ENCODE peak calls at places on chromosomes 16 and 17, in six cellular contexts. One of them, this sample, is unnamed.
A peak's percentile ranks its signal among the peaks of the same experiment; 100 is the strongest.

GRCh38 chr17:41647940-41648410 is 23.6 kb upstream of the KRT17 start:
- DNase-seq in upper lobe of left lung: peak; percentile 95
- DNase-seq in A549: peak; percentile 82
- DNase-seq in IMR-90: peak; percentile 54
- DNase-seq in GM12892: peak; percentile 90
- DNase-seq in uterus: peak; percentile 88
- DNase-seq in this sample: peak; percentile 71

GRCh38 chr16:22358000-22358399 is 16.4 kb downstream of the CDR2 start:
- DNase-seq in upper lobe of left lung: no peak
- DNase-seq in GM12892: no peak
- DNase-seq in IMR-90: no peak
- DNase-seq in A549: no peak
- DNase-seq in uterus: no peak
- DNase-seq in this sample: no peak

GRCh38 chr16:17213025-17213424 is 257.7 kb downstream of the XYLT1 start:
- DNase-seq in A549: no peak
- DNase-seq in IMR-90: no peak
- DNase-seq in GM12892: no peak
- DNase-seq in upper lobe of left lung: no peak
- DNase-seq in uterus: no peak
- DNase-seq in this sample: no peak

GRCh38 chr17:79377230-79377790 is 233.5 kb downstream of the RBFOX3 start:
- DNase-seq in upper lobe of left lung: no peak
- DNase-seq in IMR-90: no peak
- DNase-seq in uterus: no peak
- DNase-seq in GM12892: no peak
- DNase-seq in A549: no peak
- DNase-seq in this sample: no peak

GRCh38 chr16:21260870-21261791 is 17.0 kb downstream of the CRYM start:
- DNase-seq in IMR-90: peak; percentile 94
- DNase-seq in upper lobe of left lung: no peak
- DNase-seq in GM12892: no peak
- DNase-seq in uterus: peak; percentile 46
- DNase-seq in A549: peak; percentile 89
- DNase-seq in this sample: peak; percentile 99

GRCh38 chr16:2715519-2715918 is 4.5 kb downstream of the PRSS27 start:
- DNase-seq in GM12892: peak; percentile 80
- DNase-seq in upper lobe of left lung: peak; percentile 95
- DNase-seq in A549: no peak
- DNase-seq in uterus: no peak
- DNase-seq in IMR-90: peak; percentile 46
- DNase-seq in this sample: peak; percentile 66

GRCh38 chr17:81930142-81931125 is 2.9 kb upstream of the MAFG start:
- DNase-seq in upper lobe of left lung: peak; percentile 33
- DNase-seq in GM12892: no peak
- DNase-seq in uterus: no peak
- DNase-seq in IMR-90: no peak
- DNase-seq in A549: no peak
- DNase-seq in this sample: no peak

GRCh38 chr16:75061677-75062076 is 54.9 kb downstream of the LDHD start:
- DNase-seq in uterus: peak; percentile 50
- DNase-seq in IMR-90: no peak
- DNase-seq in GM12892: no peak
- DNase-seq in A549: no peak
- DNase-seq in upper lobe of left lung: no peak
- DNase-seq in this sample: no peak

GRCh38 chr16:66474750-66475199 is 47.7 kb downstream of the BEAN1 start:
- DNase-seq in GM12892: peak; percentile 53
- DNase-seq in IMR-90: no peak
- DNase-seq in uterus: no peak
- DNase-seq in upper lobe of left lung: no peak
- DNase-seq in A549: no peak
- DNase-seq in this sample: no peak

GRCh38 chr17:17849863-17850373 is 13.1 kb upstream of the SREBF1 start:
- DNase-seq in IMR-90: peak; percentile 43
- DNase-seq in GM12892: peak; percentile 47
- DNase-seq in uterus: peak; percentile 61
- DNase-seq in upper lobe of left lung: no peak
- DNase-seq in A549: peak; percentile 44
- DNase-seq in this sample: peak; percentile 89

GRCh38 chr17:6387858-6388257 is 47.1 kb downstream of the AIPL1 start:
- DNase-seq in IMR-90: no peak
- DNase-seq in A549: no peak
- DNase-seq in uterus: no peak
- DNase-seq in upper lobe of left lung: no peak
- DNase-seq in GM12892: no peak
- DNase-seq in this sample: no peak

GRCh38 chr17:41178341-41178740 is 320 bp upstream of the KRTAP4-2 start:
- DNase-seq in upper lobe of left lung: no peak
- DNase-seq in A549: no peak
- DNase-seq in GM12892: no peak
- DNase-seq in uterus: no peak
- DNase-seq in IMR-90: peak; percentile 72
- DNase-seq in this sample: no peak

GRCh38 chr16:15748654-15749053 is 98.6 kb downstream of the NDE1 start:
- DNase-seq in IMR-90: no peak
- DNase-seq in upper lobe of left lung: no peak
- DNase-seq in A549: no peak
- DNase-seq in GM12892: no peak
- DNase-seq in uterus: no peak
- DNase-seq in this sample: no peak

GRCh38 chr17:82846061-82846691 is 6.4 kb upstream of the ZNF750 start:
- DNase-seq in IMR-90: no peak
- DNase-seq in A549: no peak
- DNase-seq in uterus: no peak
- DNase-seq in upper lobe of left lung: no peak
- DNase-seq in GM12892: no peak
- DNase-seq in this sample: no peak

GRCh38 chr16:20898938-20899502 is 1.1 kb downstream of the DCUN1D3 start:
- DNase-seq in upper lobe of left lung: no peak
- DNase-seq in A549: no peak
- DNase-seq in uterus: no peak
- DNase-seq in GM12892: no peak
- DNase-seq in IMR-90: peak; percentile 86
- DNase-seq in this sample: no peak

GRCh38 chr17:73118876-73119485 is 26.5 kb upstream of the SLC39A11 start:
- DNase-seq in A549: no peak
- DNase-seq in uterus: no peak
- DNase-seq in IMR-90: no peak
- DNase-seq in upper lobe of left lung: no peak
- DNase-seq in GM12892: no peak
- DNase-seq in this sample: no peak

GRCh38 chr17:45749831-45750335 is 34.2 kb upstream of the CRHR1 start:
- DNase-seq in uterus: no peak
- DNase-seq in IMR-90: no peak
- DNase-seq in upper lobe of left lung: no peak
- DNase-seq in GM12892: no peak
- DNase-seq in A549: no peak
- DNase-seq in this sample: no peak

GRCh38 chr16:64730261-64730660 is 391.6 kb downstream of the CDH11 start:
- DNase-seq in uterus: no peak
- DNase-seq in GM12892: no peak
- DNase-seq in IMR-90: peak; percentile 3
- DNase-seq in upper lobe of left lung: no peak
- DNase-seq in A549: no peak
- DNase-seq in this sample: no peak

GRCh38 chr17:46194393-46195216 is 1.4 kb upstream of the KANSL1 start:
- DNase-seq in GM12892: no peak
- DNase-seq in uterus: no peak
- DNase-seq in A549: peak; percentile 60
- DNase-seq in IMR-90: peak; percentile 59
- DNase-seq in upper lobe of left lung: no peak
- DNase-seq in this sample: peak; percentile 78

GRCh38 chr17:40862985-40863733 is 3.9 kb downstream of the KRT12 start:
- DNase-seq in uterus: no peak
- DNase-seq in GM12892: no peak
- DNase-seq in upper lobe of left lung: peak; percentile 57
- DNase-seq in IMR-90: no peak
- DNase-seq in A549: no peak
- DNase-seq in this sample: peak; percentile 40

GRCh38 chr16:8798535-8799157 is 1.0 kb downstream of the PMM2 start:
- DNase-seq in upper lobe of left lung: no peak
- DNase-seq in uterus: no peak
- DNase-seq in IMR-90: no peak
- DNase-seq in A549: no peak
- DNase-seq in GM12892: no peak
- DNase-seq in this sample: no peak

GRCh38 chr17:80981062-80981902 is 10.4 kb upstream of the CHMP6 start:
- DNase-seq in upper lobe of left lung: peak; percentile 91
- DNase-seq in A549: no peak
- DNase-seq in GM12892: peak; percentile 84
- DNase-seq in uterus: no peak
- DNase-seq in IMR-90: no peak
- DNase-seq in this sample: peak; percentile 19

GRCh38 chr16:82767198-82767597 is 140.4 kb downstream of the CDH13 start:
- DNase-seq in IMR-90: no peak
- DNase-seq in GM12892: no peak
- DNase-seq in uterus: no peak
- DNase-seq in A549: no peak
- DNase-seq in upper lobe of left lung: no peak
- DNase-seq in this sample: no peak

GRCh38 chr16:48972236-48972635 is 309.4 kb downstream of the CBLN1 start:
- DNase-seq in upper lobe of left lung: no peak
- DNase-seq in IMR-90: no peak
- DNase-seq in A549: no peak
- DNase-seq in GM12892: no peak
- DNase-seq in uterus: no peak
- DNase-seq in this sample: no peak

GRCh38 chr16:24534634-24535033 is 4.7 kb upstream of the RBBP6 start:
- DNase-seq in upper lobe of left lung: no peak
- DNase-seq in A549: peak; percentile 49
- DNase-seq in GM12892: no peak
- DNase-seq in IMR-90: no peak
- DNase-seq in uterus: no peak
- DNase-seq in this sample: no peak

GRCh38 chr16:1579214-1579613 is 32.7 kb downstream of the IFT140 start:
- DNase-seq in A549: peak; percentile 10
- DNase-seq in IMR-90: no peak
- DNase-seq in upper lobe of left lung: no peak
- DNase-seq in uterus: no peak
- DNase-seq in GM12892: no peak
- DNase-seq in this sample: no peak

GRCh38 chr16:57623251-57624043 is 5.0 kb upstream of the ADGRG1 start:
- DNase-seq in IMR-90: peak; percentile 52
- DNase-seq in uterus: peak; percentile 70
- DNase-seq in GM12892: no peak
- DNase-seq in A549: peak; percentile 87
- DNase-seq in upper lobe of left lung: peak; percentile 59
- DNase-seq in this sample: no peak

GRCh38 chr16:29663020-29663828 is at the start of gene SPN:
- DNase-seq in GM12892: peak; percentile 74
- DNase-seq in A549: no peak
- DNase-seq in upper lobe of left lung: no peak
- DNase-seq in IMR-90: no peak
- DNase-seq in uterus: no peak
- DNase-seq in this sample: peak; percentile 88
- TF ChIP-seq POLR2A in GM12892: peak; percentile 82
- TF ChIP-seq POLR2A in A549: no peak
- TF ChIP-seq POLR2A in upper lobe of left lung: no peak
- TF ChIP-seq POLR2A in IMR-90: no peak
- TF ChIP-seq POLR2A in uterus: no peak
- TF ChIP-seq POLR2A in this sample: peak; percentile 91

DNA sequence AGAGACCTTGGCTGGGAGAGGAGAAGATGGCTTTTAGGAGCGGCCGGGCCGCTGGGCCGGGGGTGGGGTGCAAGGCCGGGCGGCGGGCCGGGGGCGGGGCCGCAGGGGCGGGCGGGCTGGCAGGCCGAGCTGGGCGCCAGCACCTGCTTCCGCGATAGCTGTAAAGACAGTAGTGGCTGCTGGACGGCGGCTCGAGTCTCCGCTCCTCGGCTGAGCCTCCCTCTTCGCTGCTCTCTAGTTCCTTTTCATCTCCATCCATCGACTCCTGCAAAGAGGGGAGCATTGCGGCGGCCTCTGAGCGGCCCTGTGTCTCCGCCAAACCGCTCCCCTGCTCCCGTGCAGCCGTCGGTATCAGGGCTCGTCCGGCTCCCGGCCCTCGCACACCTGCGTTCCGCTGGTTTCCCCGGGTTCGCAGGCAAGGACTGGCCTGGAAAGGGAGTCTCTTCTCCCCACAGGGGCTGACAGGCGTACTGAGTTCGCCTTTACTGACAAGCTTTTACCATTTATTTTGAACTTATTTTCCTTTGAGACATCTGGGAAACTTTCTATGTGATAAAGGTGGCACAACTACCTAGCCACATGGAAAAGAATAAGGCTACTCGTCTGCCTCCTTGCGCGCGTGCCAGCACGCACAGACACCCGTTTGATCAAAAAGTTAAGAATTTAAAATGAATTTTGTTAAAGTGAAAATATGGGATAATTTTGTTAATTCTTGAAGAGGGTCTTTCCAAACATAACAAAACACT is at the start of gene C17orf75:
- DNase-seq in IMR-90: peak; percentile 70
- DNase-seq in upper lobe of left lung: peak; percentile 94
- DNase-seq in A549: peak; percentile 90
- DNase-seq in GM12892: peak; percentile 61
- DNase-seq in uterus: peak; percentile 66
- DNase-seq in this sample: peak; percentile 89
- TF ChIP-seq POLR2A in IMR-90: no peak
- TF ChIP-seq POLR2A in upper lobe of left lung: no peak
- TF ChIP-seq POLR2A in A549: peak; percentile 71
- TF ChIP-seq POLR2A in GM12892: peak; percentile 79
- TF ChIP-seq POLR2A in uterus: peak; percentile 54
- TF ChIP-seq POLR2A in this sample: peak; percentile 79

GRCh38 chr17:5291683-5292082 is 9.6 kb downstream of the RABEP1 start:
- DNase-seq in IMR-90: no peak
- DNase-seq in A549: no peak
- DNase-seq in upper lobe of left lung: no peak
- DNase-seq in uterus: no peak
- DNase-seq in GM12892: no peak
- DNase-seq in this sample: no peak
- TF ChIP-seq POLR2A in IMR-90: no peak
- TF ChIP-seq POLR2A in A549: no peak
- TF ChIP-seq POLR2A in upper lobe of left lung: no peak
- TF ChIP-seq POLR2A in uterus: no peak
- TF ChIP-seq POLR2A in GM12892: no peak
- TF ChIP-seq POLR2A in this sample: no peak

GRCh38 chr17:58330544-58330996 is 2.0 kb upstream of the TSPOAP1 start:
- DNase-seq in IMR-90: no peak
- DNase-seq in uterus: no peak
- DNase-seq in GM12892: peak; percentile 20
- DNase-seq in A549: no peak
- DNase-seq in upper lobe of left lung: no peak
- DNase-seq in this sample: peak; percentile 72

GRCh38 chr17:58332720-58333395 is 4.3 kb upstream of the TSPOAP1 start:
- DNase-seq in GM12892: peak; percentile 29
- DNase-seq in upper lobe of left lung: peak; percentile 60
- DNase-seq in A549: no peak
- DNase-seq in IMR-90: no peak
- DNase-seq in uterus: no peak
- DNase-seq in this sample: peak; percentile 68

GRCh38 chr17:58329808-58330543 is 1.4 kb upstream of the TSPOAP1 start:
- DNase-seq in IMR-90: no peak
- DNase-seq in A549: no peak
- DNase-seq in upper lobe of left lung: no peak
- DNase-seq in GM12892: peak; percentile 15
- DNase-seq in uterus: no peak
- DNase-seq in this sample: peak; percentile 72

GRCh38 chr17:58331815-58332719 is 3.5 kb upstream of the TSPOAP1 start:
- DNase-seq in upper lobe of left lung: peak; percentile 95
- DNase-seq in IMR-90: no peak
- DNase-seq in A549: no peak
- DNase-seq in GM12892: peak; percentile 72
- DNase-seq in uterus: no peak
- DNase-seq in this sample: peak; percentile 94

GRCh38 chr17:58330997-58331814 is 2.6 kb upstream of the TSPOAP1 start:
- DNase-seq in A549: no peak
- DNase-seq in upper lobe of left lung: peak; percentile 86
- DNase-seq in IMR-90: no peak
- DNase-seq in uterus: no peak
- DNase-seq in GM12892: peak; percentile 29
- DNase-seq in this sample: peak; percentile 88
- TF ChIP-seq POLR2A in A549: no peak
- TF ChIP-seq POLR2A in upper lobe of left lung: peak; percentile 17
- TF ChIP-seq POLR2A in IMR-90: no peak
- TF ChIP-seq POLR2A in uterus: no peak
- TF ChIP-seq POLR2A in GM12892: peak; percentile 45
- TF ChIP-seq POLR2A in this sample: no peak

This sample was measured in erythroblast.